ENCODE peak calls at places on chromosomes 11 and 22, in five cellular contexts. E, M, C, Y and B are unnamed samples.

GRCh38 chr11:69605737-69606526 is 35.0 kb upstream of the CCND1 start:
- DNase-seq in M (no peak), C (no peak), E (no peak), Y (no peak), B (no peak)

GRCh38 chr11:27926056-27926455 is 181.9 kb downstream of the KIF18A start:
- DNase-seq in E (no peak), C (no peak), M (no peak), Y (no peak), B (no peak)

GRCh38 chr22:36258750-36259619 is 6.1 kb downstream of the APOL1 start:
- DNase-seq in E (no peak), M (no peak), C (peak), Y (no peak), B (peak)

GRCh38 chr22:46931881-46932280 is 169.4 kb downstream of the TBC1D22A start:
- DNase-seq in Y (no peak), M (no peak), E (no peak), C (no peak), B (no peak)

GRCh38 chr22:25148149-25148691 is 51.4 kb upstream of the CRYBB3 start:
- DNase-seq in C (peak), E (no peak), M (no peak), Y (no peak), B (no peak)

GRCh38 chr11:90197377-90197776 is 25.5 kb downstream of the CHORDC1 start:
- DNase-seq in C (no peak), E (no peak), Y (no peak), M (no peak), B (peak)

GRCh38 chr11:78022397-78023396 is at the start of gene KCTD14:
- DNase-seq in Y (peak), C (no peak), E (no peak), M (no peak), B (no peak)

GRCh38 chr22:38271927-38272372 is 860 bp downstream of the TMEM184B start:
- DNase-seq in Y (no peak), M (no peak), C (no peak), E (no peak), B (no peak)

GRCh38 chr11:43282607-43283440 is 29.0 kb upstream of the API5 start:
- DNase-seq in M (peak), Y (peak), E (no peak), C (peak), B (peak)

GRCh38 chr22:27844256-27844655 is 42.7 kb upstream of the MN1 start:
- DNase-seq in Y (no peak), C (no peak), E (no peak), M (no peak), B (no peak)

DNA sequence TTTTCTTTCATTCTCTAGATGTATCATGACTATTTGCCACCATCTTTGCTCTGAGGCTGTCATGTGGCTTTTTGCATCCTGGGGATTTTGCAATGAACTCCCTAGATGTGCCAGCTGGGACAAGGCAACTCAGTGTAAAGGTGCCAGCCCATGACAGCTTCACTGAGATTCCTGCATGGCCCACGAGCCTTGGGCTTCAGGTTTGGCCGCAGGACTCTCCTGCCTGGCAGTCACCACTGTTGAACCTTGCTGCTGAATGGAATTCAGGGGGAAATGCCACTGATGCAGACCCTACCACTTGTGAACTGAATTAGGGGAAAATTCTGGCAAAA is 385.2 kb downstream of the SOX6 start:
- DNase-seq in Y (no peak), E (no peak), C (no peak), M (no peak), B (no peak)
- TF ChIP-seq JUND in Y (no peak), E (no peak), C (no peak), M (no peak), B (no peak)

GRCh38 chr11:30392977-30393376 is 70.1 kb downstream of the ARL14EP start:
- DNase-seq in Y (no peak), E (no peak), M (no peak), C (no peak), B (no peak)

GRCh38 chr11:30392221-30392784 is 69.4 kb downstream of the ARL14EP start:
- DNase-seq in M (no peak), Y (no peak), E (no peak), C (no peak), B (no peak)

GRCh38 chr11:30387891-30388861 is 65.3 kb downstream of the ARL14EP start:
- DNase-seq in M (no peak), Y (no peak), C (no peak), E (no peak), B (no peak)
- TF ChIP-seq JUND in M (no peak), Y (no peak), C (no peak), E (no peak), B (no peak)

GRCh38 chr11:85590848-85591483 is 36.2 kb downstream of the DLG2 start:
- DNase-seq in M (peak), C (peak), Y (peak), E (no peak), B (peak)
- TF ChIP-seq JUND in M (no peak), C (no peak), Y (no peak), E (no peak), B (no peak)

DNA sequence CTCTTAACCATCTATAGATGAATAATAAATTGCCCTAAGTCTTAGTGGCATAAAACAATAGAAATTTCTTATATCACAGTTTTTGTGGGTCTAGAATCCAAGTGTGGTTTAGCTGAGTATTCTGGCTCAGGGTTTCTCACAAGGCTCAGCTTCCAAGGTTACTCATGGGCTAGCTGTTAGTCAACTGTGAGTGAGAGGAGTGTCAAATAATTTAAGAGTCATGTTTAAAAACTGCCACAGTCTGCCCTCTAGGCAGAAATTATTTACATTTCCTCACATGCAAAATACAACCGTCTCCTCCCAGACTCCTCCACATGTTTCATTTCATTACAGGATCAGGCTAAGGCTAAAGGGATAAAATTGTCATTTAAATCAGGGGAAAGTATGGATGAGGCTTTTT is 324.2 kb downstream of the DYNC2H1 start:
- DNase-seq in E (no peak), M (no peak), Y (no peak), C (no peak), B (peak)
- TF ChIP-seq JUND in E (no peak), M (no peak), Y (no peak), C (no peak), B (no peak)